ENCODE peak calls at places on chromosomes 2 and 18, in eight cellular contexts. M is T-helper 9 cell, U is SK-N-DZ, O is T-helper 2 cell, Y is cardiac fibroblast, L is hepatocyte, N is mucosa of gallbladder, S is H9. P is an unnamed sample.

GRCh38 chr18:50397023-50397422 is 22.2 kb downstream of the SKA1 start:
- DNase-seq in M (no peak), U (no peak), O (no peak), Y (peak), L (no peak), N (no peak), S (no peak), P (no peak)

GRCh38 chr18:80213173-80213572 is 34.1 kb downstream of the PARD6G start:
- DNase-seq in M (no peak), U (no peak), O (no peak), Y (no peak), L (no peak), N (no peak), S (no peak), P (no peak)

GRCh38 chr2:64157792-64158191 is 13.6 kb upstream of the PELI1 start:
- DNase-seq in M (no peak), U (no peak), O (no peak), Y (peak), L (peak), N (peak), S (no peak), P (no peak)

GRCh38 chr2:56170988-56171387 is 12.8 kb upstream of the CCDC85A start:
- DNase-seq in M (no peak), U (no peak), O (no peak), Y (no peak), L (no peak), N (no peak), S (no peak), P (no peak)

GRCh38 chr18:61772293-61772848 is 120.4 kb downstream of the RNF152 start:
- DNase-seq in M (no peak), U (no peak), O (no peak), Y (no peak), L (no peak), N (no peak), S (no peak), P (no peak)

GRCh38 chr2:27184115-27184514 is 27.7 kb upstream of the ATRAID start:
- DNase-seq in M (no peak), U (no peak), O (no peak), Y (peak), L (no peak), N (no peak), S (no peak), P (peak)

GRCh38 chr2:118539290-118539689 is 308.2 kb downstream of the EN1 start:
- DNase-seq in M (no peak), U (peak), O (no peak), Y (peak), L (peak), N (no peak), S (peak), P (peak)

GRCh38 chr2:239439383-239440315 is 38.8 kb upstream of the HDAC4 start:
- DNase-seq in M (no peak), U (no peak), O (no peak), Y (no peak), L (no peak), N (no peak), S (no peak), P (no peak)

GRCh38 chr18:37419272-37419671 is 146.3 kb downstream of the CELF4 start:
- DNase-seq in M (no peak), U (no peak), O (no peak), Y (peak), L (no peak), N (no peak), S (no peak), P (no peak)

GRCh38 chr2:36478332-36478738 is 119.6 kb downstream of the FEZ2 start:
- DNase-seq in M (no peak), U (no peak), O (no peak), Y (peak), L (peak), N (peak), S (no peak), P (no peak)

GRCh38 chr2:95345415-95346235 is 48.5 kb downstream of the KCNIP3 start:
- DNase-seq in M (peak), U (peak), O (peak), Y (peak), L (peak), N (peak), S (peak), P (peak)

GRCh38 chr2:224543939-224544338 is 41.2 kb downstream of the CUL3 start:
- DNase-seq in M (no peak), U (no peak), O (no peak), Y (no peak), L (no peak), N (no peak), S (no peak), P (no peak)

GRCh38 chr2:156005999-156006712 is 326.4 kb downstream of the NR4A2 start:
- DNase-seq in M (no peak), U (peak), O (no peak), Y (no peak), L (peak), N (no peak), S (peak), P (no peak)

GRCh38 chr2:158845869-158846268 is 50.8 kb downstream of the DAPL1 start:
- DNase-seq in M (no peak), U (peak), O (no peak), Y (peak), L (no peak), N (no peak), S (no peak), P (no peak)

GRCh38 chr2:219736196-219736595 is 108.8 kb downstream of the SLC4A3 start:
- DNase-seq in M (no peak), U (peak), O (no peak), Y (peak), L (peak), N (peak), S (no peak), P (no peak)

P was measured in tibial artery.